ENCODE peak calls at places on chromosomes 2 and 18, in five cellular contexts. P, O, B, V and E are unnamed samples.
A peak's percentile ranks its signal among the peaks of the same experiment; 100 is the strongest.

GRCh38 chr2:69659349-69659748 is 15.8 kb upstream of the AAK1 start:
- DNase-seq in B (no peak), V (no peak), P (no peak), O (no peak), E (no peak)

GRCh38 chr2:226584656-226585055 is 215.0 kb downstream of the IRS1 start:
- DNase-seq in P (no peak), V (no peak), B (no peak), O (no peak), E (no peak)

GRCh38 chr18:3799515-3799914 is 349.5 kb downstream of the TGIF1 start:
- DNase-seq in P (no peak), B (no peak), O (no peak), V (no peak), E (no peak)

GRCh38 chr2:233995985-233996384 is 54.5 kb upstream of the SPP2 start:
- DNase-seq in V (no peak), O (no peak), P (no peak), B (no peak), E (no peak)

GRCh38 chr2:54122171-54122935 is 6.9 kb downstream of the ACYP2 start:
- DNase-seq in B (no peak), O (no peak), P (no peak), V (no peak), E (no peak)

GRCh38 chr2:22616031-22616430 is 768.9 kb upstream of the KLHL29 start:
- DNase-seq in B (no peak), V (no peak), P (no peak), O (no peak), E (no peak)

GRCh38 chr2:24238158-24238557 is 63.3 kb downstream of the FAM228A start:
- DNase-seq in P (no peak), B (no peak), O (no peak), V (no peak), E (no peak)

GRCh38 chr2:227450921-227451654 is 20.9 kb upstream of the AGFG1 start:
- DNase-seq in V (no peak), P (no peak), B (no peak), O (no peak), E (no peak)

GRCh38 chr2:17869128-17869527 is 9.3 kb upstream of the KCNS3 start:
- DNase-seq in O (no peak), B (no peak), V (no peak), P (no peak), E (no peak)

GRCh38 chr2:159622966-159623365 is 6.6 kb upstream of the BAZ2B start:
- DNase-seq in O (no peak), B (no peak), P (no peak), V (no peak), E (no peak)

GRCh38 chr18:31329787-31330438 is 12.0 kb downstream of the DSG1 start:
- DNase-seq in B (no peak), O (no peak), P (no peak), V (no peak), E (no peak)

GRCh38 chr2:219186754-219187456 is 8.8 kb downstream of the RETREG2 start:
- DNase-seq in O (no peak), B (no peak), P (no peak), V (peak; percentile 6), E (peak; percentile 22)

GRCh38 chr2:46296840-46297545 is at the start of gene EPAS1:
- DNase-seq in B (no peak), O (peak; percentile 99), V (peak; percentile 98), P (peak; percentile 90), E (no peak)
- TF ChIP-seq POLR2AphosphoS5 in B (peak; percentile 78), O (peak; percentile 90), V (peak; percentile 13), P (peak; percentile 70), E (no peak)

GRCh38 chr2:197383825-197384224 is 51.0 kb downstream of the SF3B1 start:
- DNase-seq in V (no peak), O (no peak), B (no peak), P (no peak), E (no peak)

GRCh38 chr2:197372582-197372981 is 62.0 kb upstream of the ANKRD44 start:
- DNase-seq in P (no peak), V (no peak), B (no peak), O (no peak), E (no peak)

GRCh38 chr2:197377670-197378069 is 57.2 kb downstream of the SF3B1 start:
- DNase-seq in B (no peak), O (no peak), V (no peak), P (no peak), E (no peak)

DNA sequence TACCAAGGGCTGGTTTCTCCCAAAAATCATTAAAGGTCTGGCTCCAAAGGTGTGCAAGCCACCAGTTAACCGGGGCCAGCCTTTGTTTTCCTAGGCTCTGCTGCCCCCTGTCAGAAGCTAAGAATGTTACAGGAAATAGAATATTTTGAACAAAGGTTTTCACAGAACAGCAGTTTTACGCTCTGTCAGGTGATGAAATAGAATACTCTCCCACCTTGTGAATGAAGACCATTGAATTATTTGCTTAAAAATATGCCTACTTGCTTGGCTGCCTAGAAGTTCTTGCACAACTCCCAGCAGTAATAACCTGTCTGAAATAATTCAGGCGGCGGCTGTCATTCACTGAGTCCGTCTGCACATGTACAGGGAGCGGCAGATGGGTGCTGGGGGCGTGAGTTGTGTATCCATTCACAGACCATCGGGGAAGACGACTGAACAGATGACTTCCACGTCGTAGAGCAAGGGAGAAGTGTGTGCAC is 56.3 kb downstream of the SF3B1 start:
- DNase-seq in O (no peak), P (no peak), B (peak; percentile 22), V (no peak), E (no peak)
- H3K4me3 ChIP-seq in O (no peak overlapping the region), P (no peak overlapping the region), B (peak overlapping the region; percentile 2), V (no peak overlapping the region), E (no peak overlapping the region)

DNA sequence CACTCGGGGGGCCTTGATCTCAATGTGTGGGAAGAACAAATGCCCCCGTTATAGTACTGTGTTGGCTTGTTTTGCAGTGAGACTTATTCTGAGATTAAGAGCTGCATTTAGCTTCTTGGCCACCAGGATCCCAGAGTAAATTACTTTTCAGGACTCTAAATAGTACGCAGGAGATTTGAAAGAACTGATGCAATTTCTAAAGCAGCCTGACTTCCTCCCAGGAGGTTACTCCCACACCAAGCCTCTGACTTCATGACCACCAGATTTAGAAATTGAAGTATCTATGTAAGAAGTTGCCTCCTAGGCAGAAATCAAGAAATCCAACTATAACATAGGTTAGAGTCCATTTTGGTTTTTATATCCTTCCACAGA is 67.0 kb downstream of the FEZ2 start:
- DNase-seq in P (no peak), B (no peak), V (no peak), O (no peak), E (no peak)
- TF ChIP-seq POLR2AphosphoS5 in P (no peak), B (no peak), V (no peak), O (no peak), E (no peak)

GRCh38 chr2:37664190-37664751 is 7.2 kb downstream of the CDC42EP3 start:
- DNase-seq in O (no peak), B (no peak), V (no peak), P (no peak), E (no peak)
- H3K4me3 ChIP-seq in O (no peak overlapping the region), B (no peak overlapping the region), V (no peak overlapping the region), P (no peak overlapping the region), E (no peak overlapping the region)

DNA sequence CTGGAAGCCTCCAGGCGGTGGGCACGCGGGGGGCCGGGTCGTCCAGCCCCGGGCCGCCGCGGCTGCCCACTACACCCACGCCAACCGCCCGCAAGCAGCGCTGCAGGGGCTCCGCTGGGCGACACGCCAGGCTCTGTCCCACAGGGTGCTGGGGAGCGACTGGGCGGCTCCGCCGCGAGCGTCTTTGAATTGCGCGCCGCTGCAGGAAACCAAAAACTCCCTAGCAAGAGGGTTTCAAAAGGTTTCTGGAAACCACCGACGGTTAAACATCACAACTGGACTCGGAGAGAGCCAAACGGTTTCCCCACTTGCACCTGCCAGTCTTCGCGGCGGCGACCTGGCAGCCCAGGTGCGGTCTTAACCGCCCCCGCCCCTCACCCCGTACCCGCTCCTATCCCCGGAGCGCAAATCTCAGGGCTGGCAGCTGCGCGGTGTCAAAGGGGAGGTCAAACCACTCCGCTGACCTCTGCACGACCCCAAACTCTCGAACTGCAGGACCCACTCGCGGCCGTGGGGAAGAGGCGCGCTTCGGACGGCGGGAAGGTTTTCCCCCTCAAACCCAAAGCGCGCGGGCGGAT is 1.0 kb downstream of the CXCR4 start:
- DNase-seq in V (no peak), O (peak; percentile 92), P (no peak), B (no peak), E (no peak)
- TF ChIP-seq POLR2AphosphoS5 in V (no peak), O (peak; percentile 11), P (no peak), B (no peak), E (peak; percentile 55)

GRCh38 chr2:73894877-73895276 is 2.1 kb downstream of the ACTG2 start:
- DNase-seq in B (no peak), P (peak; percentile 62), V (no peak), O (peak; percentile 36), E (no peak)
- H3K4me3 ChIP-seq in B (no peak overlapping the region), P (peak overlapping the region; percentile 14), V (no peak overlapping the region), O (no peak overlapping the region), E (peak overlapping the region; percentile 44)